ENCODE peak calls at places on chromosomes 5 and 9, in six cellular contexts. Y is lower lobe of right lung; C is NCI-H1048; A is amniotic stem cell; H is stimulated activated CD4-positive, alpha-beta T cell treated with anti-CD3 and anti-CD28 coated beads, Interleukin-1b, Interleukin-23, amount 100 ng/mL, for 1 hour; E is effector memory CD8-positive, alpha-beta T cell. S is an unnamed sample.

GRCh38 chr5:74371621-74372020 is 268.9 kb downstream of the ENC1 start:
- DNase-seq in Y (no peak), C (no peak), A (no peak), H (no peak), E (no peak), S (no peak)

GRCh38 chr5:167902298-167902697 is 389.1 kb upstream of the WWC1 start:
- DNase-seq in Y (no peak), C (no peak), A (no peak), H (no peak), E (no peak), S (no peak)

GRCh38 chr9:110655723-110656641 is 12.6 kb upstream of the MUSK start:
- DNase-seq in Y (no peak), C (no peak), A (no peak), H (no peak), E (no peak), S (peak)

GRCh38 chr9:26954050-26954508 is 2.1 kb upstream of the IFT74 start:
- DNase-seq in Y (no peak), C (no peak), A (no peak), H (no peak), E (peak), S (peak)

GRCh38 chr5:88675159-88675757 is 207.7 kb downstream of the MEF2C start:
- DNase-seq in Y (no peak), C (no peak), A (no peak), H (no peak), E (no peak), S (no peak)

GRCh38 chr5:62486672-62487071 is 74.1 kb downstream of the IPO11 start:
- DNase-seq in Y (no peak), C (no peak), A (no peak), H (no peak), E (no peak), S (no peak)

GRCh38 chr9:96071245-96072124 is 196.0 kb downstream of the ERCC6L2 start:
- DNase-seq in Y (no peak), C (no peak), A (no peak), H (no peak), E (peak), S (peak)

GRCh38 chr5:172370648-172371248 is 83.6 kb downstream of the SH3PXD2B start:
- DNase-seq in Y (no peak), C (no peak), A (no peak), H (no peak), E (no peak), S (peak)

GRCh38 chr5:29543501-29543900 is 1650.0 kb upstream of the CDH6 start:
- DNase-seq in Y (no peak), C (no peak), A (no peak), H (no peak), E (no peak), S (no peak)

GRCh38 chr5:77138981-77139380 is 51.9 kb upstream of the ZBED3 start:
- DNase-seq in Y (no peak), C (no peak), A (no peak), H (no peak), E (no peak), S (no peak)

GRCh38 chr5:81698806-81699205 is 52.1 kb downstream of the SSBP2 start:
- DNase-seq in Y (no peak), C (no peak), A (no peak), H (no peak), E (no peak), S (no peak)

GRCh38 chr9:90842984-90843383 is 41.4 kb downstream of the SYK start:
- DNase-seq in Y (no peak), C (no peak), A (no peak), H (no peak), E (no peak), S (no peak)

GRCh38 chr5:125550237-125550636 is 803.8 kb upstream of the ZNF608 start:
- DNase-seq in Y (no peak), C (no peak), A (no peak), H (no peak), E (no peak), S (peak)

GRCh38 chr5:5141625-5142527 is 1.7 kb downstream of the ADAMTS16 start:
- DNase-seq in Y (no peak), C (peak), A (peak), H (peak), E (peak), S (peak)

GRCh38 chr9:136174779-136175744 is 29.9 kb downstream of the LHX3 start:
- DNase-seq in Y (no peak), C (no peak), A (no peak), H (no peak), E (no peak), S (no peak)

GRCh38 chr9:21047315-21047714 is 15.9 kb upstream of the HACD4 start:
- DNase-seq in Y (no peak), C (no peak), A (no peak), H (no peak), E (no peak), S (no peak)

GRCh38 chr5:34686762-34687268 is 30.7 kb downstream of the RAI14 start:
- DNase-seq in Y (peak), C (no peak), A (peak), H (no peak), E (no peak), S (peak)

GRCh38 chr9:99833735-99834134 is 12.1 kb downstream of the NR4A3 start:
- DNase-seq in Y (no peak), C (no peak), A (no peak), H (no peak), E (no peak), S (no peak)

GRCh38 chr5:31476607-31477200 is 55.2 kb downstream of the DROSHA start:
- DNase-seq in Y (no peak), C (no peak), A (no peak), H (no peak), E (no peak), S (no peak)

GRCh38 chr5:52709171-52709925 is 78.4 kb upstream of the ITGA1 start:
- DNase-seq in Y (no peak), C (no peak), A (no peak), H (no peak), E (no peak), S (peak)

GRCh38 chr5:152425083-152425482 is 20.0 kb upstream of the NMUR2 start:
- DNase-seq in Y (no peak), C (no peak), A (no peak), H (no peak), E (no peak), S (no peak)

GRCh38 chr9:125126019-125126746 is 17.1 kb downstream of the SCAI start:
- DNase-seq in Y (peak), C (no peak), A (peak), H (peak), E (peak), S (peak)

GRCh38 chr9:123586140-123586735 is 230.2 kb downstream of the CRB2 start:
- DNase-seq in Y (peak), C (no peak), A (no peak), H (no peak), E (no peak), S (no peak)

GRCh38 chr9:116482740-116483139 is 204.4 kb upstream of the TRIM32 start:
- DNase-seq in Y (no peak), C (no peak), A (no peak), H (no peak), E (no peak), S (peak)

GRCh38 chr5:39100851-39101396 is 26.7 kb upstream of the RICTOR start:
- DNase-seq in Y (no peak), C (no peak), A (peak), H (no peak), E (no peak), S (peak)

GRCh38 chr9:95892690-95893089 is 17.2 kb downstream of the ERCC6L2 start:
- DNase-seq in Y (no peak), C (no peak), A (no peak), H (no peak), E (no peak), S (no peak)

GRCh38 chr5:100667021-100667671 is 132.0 kb downstream of the FAM174A start:
- DNase-seq in Y (no peak), C (no peak), A (no peak), H (no peak), E (peak), S (peak)

GRCh38 chr9:35910613-35911488 is 1.6 kb downstream of the SPAAR start:
- DNase-seq in Y (peak), C (peak), A (no peak), H (no peak), E (peak), S (peak)

S was measured in myocyte.